ENCODE peak calls at places on chromosomes 6 and 20, in four cellular contexts. D is A549, K is MM.1S, F is A172. G is an unnamed sample.

GRCh38 chr20:51446656-51447055 is 95.9 kb downstream of the NFATC2 start:
- DNase-seq in F (peak; percentile 95), K (no peak), D (peak; percentile 86), G (peak; percentile 94)

GRCh38 chr6:118708055-118708454 is 56.7 kb upstream of the CEP85L start:
- DNase-seq in D (peak; percentile 58), F (no peak), K (no peak), G (no peak)

GRCh38 chr6:106360410-106360988 is at the start of gene CRYBG1:
- DNase-seq in D (peak; percentile 38), K (peak; percentile 73), F (peak; percentile 6), G (peak; percentile 87)

GRCh38 chr6:137217801-137218472 is 1.2 kb downstream of the IFNGR1 start:
- DNase-seq in F (no peak), D (no peak), K (no peak), G (no peak)

GRCh38 chr6:146913842-146914562 is 290.2 kb upstream of the STXBP5 start:
- DNase-seq in D (peak; percentile 90), F (peak; percentile 96), K (no peak), G (no peak)

GRCh38 chr6:13351271-13351670 is 22.9 kb upstream of the TBC1D7 start:
- DNase-seq in D (no peak), F (no peak), K (no peak), G (no peak)

GRCh38 chr6:11006060-11006459 is 38.0 kb downstream of the ELOVL2 start:
- DNase-seq in F (no peak), D (no peak), K (no peak), G (no peak)

GRCh38 chr6:30260036-30260504 is 46.9 kb upstream of the TRIM26 start:
- DNase-seq in D (no peak), K (no peak), F (no peak), G (no peak)

GRCh38 chr6:14910692-14911547 is 334.9 kb upstream of the JARID2 start:
- DNase-seq in F (peak; percentile 11), D (no peak), K (no peak), G (no peak)

GRCh38 chr6:158958504-158959386 is 41.3 kb downstream of the RSPH3 start:
- DNase-seq in K (no peak), D (no peak), F (no peak), G (peak; percentile 26)

GRCh38 chr6:137056121-137056880 is 11.5 kb upstream of the IL20RA start:
- DNase-seq in F (peak; percentile 83), D (no peak), K (no peak), G (no peak)

GRCh38 chr6:14002176-14002947 is 77.6 kb downstream of the RNF182 start:
- DNase-seq in K (no peak), D (no peak), F (no peak), G (no peak)

GRCh38 chr6:42177514-42178364 is 4.6 kb downstream of the GUCA1A start:
- DNase-seq in K (no peak), D (no peak), F (no peak), G (no peak)

GRCh38 chr6:159533016-159533415 is 160.0 kb downstream of the SOD2 start:
- DNase-seq in D (no peak), K (no peak), F (no peak), G (no peak)

GRCh38 chr6:116314878-116315277 is 35.1 kb upstream of the TSPYL1 start:
- DNase-seq in D (no peak), F (no peak), K (no peak), G (no peak)

GRCh38 chr6:144186817-144187625 is 36.7 kb downstream of the STX11 start:
- DNase-seq in F (no peak), D (no peak), K (no peak), G (no peak)

GRCh38 chr20:60630609-60631008 is 621.5 kb upstream of the CDH4 start:
- DNase-seq in D (no peak), K (no peak), F (no peak), G (no peak)

GRCh38 chr20:20956586-20956985 is 149.6 kb downstream of the LINC00237 start:
- DNase-seq in F (no peak), D (no peak), K (no peak), G (no peak)

GRCh38 chr6:473759-474453 is 82.4 kb downstream of the IRF4 start:
- DNase-seq in F (no peak), K (no peak), D (no peak), G (no peak)

GRCh38 chr6:132530293-132530974 is 7.6 kb upstream of the TAAR9 start:
- DNase-seq in F (peak; percentile 67), K (peak; percentile 71), D (peak; percentile 60), G (no peak)

GRCh38 chr20:53154540-53154939 is 182.4 kb downstream of the TSHZ2 start:
- DNase-seq in F (peak; percentile 54), K (no peak), D (no peak), G (no peak)

GRCh38 chr6:122558027-122558426 is 52.2 kb upstream of the PKIB start:
- DNase-seq in K (no peak), D (no peak), F (no peak), G (no peak)

GRCh38 chr6:67544851-67545452 is 1090.1 kb upstream of the ADGRB3 start:
- DNase-seq in K (no peak), F (no peak), D (no peak), G (no peak)

GRCh38 chr6:53628354-53629119 is 37.0 kb downstream of the KLHL31 start:
- DNase-seq in K (no peak), F (peak; percentile 60), D (no peak), G (no peak)

GRCh38 chr6:1042583-1043457 is 269.1 kb upstream of the FOXQ1 start:
- DNase-seq in K (no peak), F (no peak), D (no peak), G (no peak)

GRCh38 chr6:89951574-89952360 is 57.5 kb downstream of the GJA10 start:
- DNase-seq in D (no peak), K (no peak), F (no peak), G (no peak)

GRCh38 chr20:63293866-63294535 is 1.0 kb downstream of the COL20A1 start:
- DNase-seq in K (no peak), D (no peak), F (no peak), G (peak; percentile 87)

GRCh38 chr6:52503853-52504777 is 72.7 kb downstream of the TRAM2 start:
- DNase-seq in F (peak; percentile 100), K (no peak), D (peak; percentile 97), G (peak; percentile 71)

GRCh38 chr6:13763740-13764381 is 50.5 kb downstream of the MCUR1 start:
- DNase-seq in F (no peak), K (no peak), D (no peak), G (no peak)

GRCh38 chr6:111503660-111504059 is 20.6 kb upstream of the REV3L start:
- DNase-seq in F (no peak), D (no peak), K (no peak), G (no peak)

GRCh38 chr6:145483191-145483996 is 251.9 kb downstream of the EPM2A start:
- DNase-seq in D (peak; percentile 40), K (no peak), F (peak; percentile 64), G (no peak)

GRCh38 chr6:31615748-31616147 is 714 bp downstream of the AIF1 start:
- DNase-seq in K (no peak), D (no peak), F (no peak), G (no peak)

GRCh38 chr20:37735541-37735940 is 41.7 kb downstream of the CTNNBL1 start:
- DNase-seq in K (no peak), D (no peak), F (no peak), G (no peak)

GRCh38 chr6:54222217-54222616 is 86.0 kb upstream of the TINAG start:
- DNase-seq in D (no peak), F (no peak), K (no peak), G (no peak)

GRCh38 chr20:57291694-57292093 is 25.3 kb upstream of the BMP7 start:
- DNase-seq in D (no peak), F (no peak), K (no peak), G (no peak)

GRCh38 chr20:34559311-34560140 is 1.0 kb downstream of the MAP1LC3A start:
- DNase-seq in D (no peak), F (no peak), K (no peak), G (no peak)

GRCh38 chr6:3230275-3231212 is 3.1 kb upstream of the TUBB2B start:
- DNase-seq in F (no peak), D (no peak), K (no peak), G (no peak)

GRCh38 chr6:56570434-56571359 is 72.0 kb downstream of the DST start:
- DNase-seq in F (no peak), K (peak; percentile 25), D (peak; percentile 20), G (no peak)